ENCODE peak calls at places on chromosomes 3 and 15, in five cellular contexts. F, C, M, T and V are unnamed samples.

GRCh38 chr15:97903560-97904195 is 56.8 kb upstream of the ARRDC4 start:
- DNase-seq in F (no peak), C (no peak), M (no peak), T (no peak), V (no peak)

GRCh38 chr3:186368717-186369116 is 6.7 kb upstream of the DGKG start:
- DNase-seq in F (no peak), C (no peak), M (no peak), T (no peak), V (no peak)

GRCh38 chr15:74060251-74060650 is 22.1 kb downstream of the GOLGA6A start:
- DNase-seq in F (no peak), C (no peak), M (no peak), T (no peak), V (no peak)

GRCh38 chr15:77446840-77447390 is 26.2 kb downstream of the HMG20A start:
- DNase-seq in F (no peak), C (no peak), M (no peak), T (no peak), V (no peak)

GRCh38 chr15:59543721-59544547 is 67.6 kb upstream of the GCNT3 start:
- DNase-seq in F (no peak), C (no peak), M (no peak), T (no peak), V (no peak)

GRCh38 chr3:138867996-138868395 is 33.3 kb upstream of the PIK3CB start:
- DNase-seq in F (no peak), C (no peak), M (no peak), T (no peak), V (no peak)

GRCh38 chr3:86978111-86978528 is 12.8 kb downstream of the VGLL3 start:
- DNase-seq in F (no peak), C (no peak), M (no peak), T (no peak), V (no peak)

GRCh38 chr3:21326704-21327103 is 424.3 kb downstream of the ZNF385D start:
- DNase-seq in F (peak; percentile 44), C (no peak), M (no peak), T (no peak), V (no peak)

GRCh38 chr3:100634493-100635272 is 25.3 kb downstream of the ADGRG7 start:
- DNase-seq in F (peak; percentile 13), C (no peak), M (no peak), T (no peak), V (peak; percentile 14)

GRCh38 chr3:107958151-107958550 is 132.7 kb downstream of the CD47 start:
- DNase-seq in F (no peak), C (no peak), M (no peak), T (no peak), V (no peak)

GRCh38 chr15:64842099-64842940 is 605 bp downstream of the PLEKHO2 start:
- DNase-seq in F (no peak), C (peak; percentile 43), M (no peak), T (no peak), V (peak; percentile 25)

GRCh38 chr15:101827257-101827656 is 15.3 kb downstream of the OR4F15 start:
- DNase-seq in F (peak; percentile 3), C (no peak), M (no peak), T (no peak), V (no peak)

GRCh38 chr3:187518616-187519015 is 150.4 kb downstream of the RTP4 start:
- DNase-seq in F (no peak), C (no peak), M (no peak), T (no peak), V (no peak)

GRCh38 chr3:39494781-39495180 is 27.3 kb downstream of the MOBP start:
- DNase-seq in F (no peak), C (no peak), M (no peak), T (no peak), V (no peak)

GRCh38 chr3:46693038-46693896 is at the start of gene ALS2CL:
- DNase-seq in F (no peak), C (no peak), M (no peak), T (no peak), V (no peak)

GRCh38 chr3:64133272-64133671 is 92.0 kb downstream of the PRICKLE2 start:
- DNase-seq in F (no peak), C (peak; percentile 91), M (no peak), T (no peak), V (no peak)

GRCh38 chr3:160257606-160258005 is 32.4 kb downstream of the C3orf80 start:
- DNase-seq in F (no peak), C (no peak), M (no peak), T (no peak), V (no peak)

GRCh38 chr3:140501054-140501769 is 176.7 kb upstream of the TRIM42 start:
- DNase-seq in F (no peak), C (no peak), M (no peak), T (no peak), V (no peak)

GRCh38 chr15:89041507-89041906 is 46.7 kb upstream of the ABHD2 start:
- DNase-seq in F (no peak), C (no peak), M (no peak), T (no peak), V (no peak)

GRCh38 chr15:78243076-78243475 is 8.7 kb upstream of the ACSBG1 start:
- DNase-seq in F (no peak), C (no peak), M (no peak), T (no peak), V (no peak)

GRCh38 chr3:33062814-33063346 is 34.1 kb downstream of the GLB1 start:
- DNase-seq in F (no peak), C (no peak), M (no peak), T (no peak), V (no peak)

GRCh38 chr3:169327969-169328368 is 335.5 kb downstream of the MECOM start:
- DNase-seq in F (no peak), C (no peak), M (no peak), T (no peak), V (no peak)

GRCh38 chr3:41111011-41111410 is 88.3 kb upstream of the CTNNB1 start:
- DNase-seq in F (no peak), C (peak; percentile 9), M (no peak), T (no peak), V (no peak)

GRCh38 chr3:20340324-20340928 is 154.4 kb upstream of the SGO1 start:
- DNase-seq in F (peak; percentile 58), C (peak; percentile 79), M (peak; percentile 2), T (peak; percentile 55), V (peak; percentile 87)

GRCh38 chr15:78247895-78248294 is 13.5 kb upstream of the ACSBG1 start:
- DNase-seq in F (no peak), C (no peak), M (no peak), T (no peak), V (no peak)

GRCh38 chr3:156207802-156208685 is 87.7 kb downstream of the KCNAB1 start:
- DNase-seq in F (no peak), C (no peak), M (no peak), T (no peak), V (no peak)

GRCh38 chr3:125078961-125079674 is 23.3 kb upstream of the HEG1 start:
- DNase-seq in F (peak; percentile 57), C (no peak), M (no peak), T (no peak), V (no peak)

GRCh38 chr3:170802164-170803151 is 67.5 kb downstream of the RPL22L1 start:
- DNase-seq in F (peak; percentile 95), C (no peak), M (no peak), T (peak; percentile 81), V (peak; percentile 87)

GRCh38 chr15:65115542-65115941 is 542 bp upstream of the UBAP1L start:
- DNase-seq in F (no peak), C (no peak), M (no peak), T (no peak), V (no peak)

GRCh38 chr15:75508741-75509532 is 57.4 kb upstream of the SIN3A start:
- DNase-seq in F (peak; percentile 71), C (no peak), M (no peak), T (no peak), V (peak; percentile 29)

GRCh38 chr15:80944818-80945217 is 44.8 kb downstream of the MESD start:
- DNase-seq in F (no peak), C (no peak), M (no peak), T (no peak), V (no peak)

GRCh38 chr15:26615188-26615926 is 157.5 kb downstream of the GABRB3 start:
- DNase-seq in F (no peak), C (no peak), M (no peak), T (no peak), V (no peak)

GRCh38 chr15:100944237-100944875 is 25.2 kb downstream of the LRRK1 start:
- DNase-seq in F (no peak), C (no peak), M (no peak), T (no peak), V (no peak)

GRCh38 chr3:72227536-72228070 is 442.7 kb upstream of the PROK2 start:
- DNase-seq in F (no peak), C (no peak), M (no peak), T (no peak), V (no peak)

GRCh38 chr3:62758296-62759066 is 116.7 kb downstream of the CADPS start:
- DNase-seq in F (no peak), C (peak; percentile 49), M (no peak), T (no peak), V (no peak)

GRCh38 chr15:33360876-33361275 is 50.1 kb downstream of the RYR3 start:
- DNase-seq in F (no peak), C (no peak), M (no peak), T (no peak), V (no peak)

GRCh38 chr15:99732711-99733267 is 448 bp downstream of the LYSMD4 start:
- DNase-seq in F (no peak), C (no peak), M (no peak), T (no peak), V (no peak)

GRCh38 chr15:53034767-53035245 is 244.7 kb upstream of the ONECUT1 start:
- DNase-seq in F (no peak), C (no peak), M (no peak), T (no peak), V (no peak)